ENCODE peak calls at places on chromosomes 2 and 18, in eight cellular contexts. F is naive B cell; T is K562; Y is stimulated activated CD8-positive, alpha-beta memory T cell treated with anti-CD3 and anti-CD28 coated beads, Interleukin-2, amount 100 ng/mL, for 48 hours; R is HTR-8/SVneo; K is GM04504; P is colonic mucosa; A is upper lobe of right lung. M is an unnamed sample.
A peak's percentile ranks its signal among the peaks of the same experiment; 100 is the strongest.

GRCh38 chr2:101004671-101005325 is 2.7 kb downstream of the RPL31 start:
- DNase-seq in T (no peak), Y (no peak), K (no peak), F (no peak), A (no peak), P (no peak), R (no peak), M (no peak)

GRCh38 chr2:120932881-120933280 is 197.2 kb downstream of the GLI2 start:
- DNase-seq in R (no peak), K (no peak), Y (no peak), T (no peak), F (no peak), P (no peak), A (no peak), M (no peak)

GRCh38 chr2:207772081-207772843 is 2.6 kb upstream of the FZD5 start:
- DNase-seq in P (no peak), T (peak; percentile 33), A (no peak), F (no peak), R (no peak), K (no peak), Y (no peak), M (no peak)

GRCh38 chr2:25041307-25041927 is 459 bp upstream of the EFR3B start:
- DNase-seq in F (no peak), T (no peak), K (no peak), R (peak; percentile 80), A (peak; percentile 84), P (peak; percentile 73), Y (no peak), M (peak; percentile 24)

GRCh38 chr18:9058426-9058825 is 44.1 kb upstream of the NDUFV2 start:
- DNase-seq in Y (no peak), R (no peak), T (no peak), F (no peak), K (no peak), A (no peak), P (no peak), M (no peak)

GRCh38 chr2:157929871-157930667 is 53.9 kb upstream of the ACVR1 start:
- DNase-seq in A (no peak), P (no peak), K (no peak), T (peak; percentile 41), Y (no peak), F (no peak), R (no peak), M (no peak)

GRCh38 chr2:187553908-187554703 is at the start of gene TFPI:
- DNase-seq in A (no peak), K (no peak), F (no peak), P (peak; percentile 30), T (peak; percentile 32), Y (no peak), R (peak; percentile 50), M (no peak)

GRCh38 chr2:15984367-15985255 is 44.3 kb downstream of the MYCN start:
- DNase-seq in R (no peak), A (no peak), F (no peak), K (no peak), Y (no peak), T (no peak), P (no peak), M (no peak)

GRCh38 chr2:150127271-150127990 is 360.0 kb downstream of the RND3 start:
- DNase-seq in F (no peak), A (no peak), K (no peak), Y (no peak), P (no peak), T (no peak), R (no peak), M (no peak)

GRCh38 chr18:35481960-35482366 is 15.8 kb downstream of the INO80C start:
- DNase-seq in A (no peak), P (peak; percentile 35), T (no peak), R (no peak), F (no peak), Y (no peak), K (no peak), M (no peak)

GRCh38 chr2:38682008-38682575 is 16.2 kb downstream of the GALM start:
- DNase-seq in K (no peak), F (no peak), A (no peak), T (no peak), R (no peak), Y (no peak), P (no peak), M (no peak)

GRCh38 chr2:32562906-32563305 is 64.9 kb upstream of the TTC27 start:
- DNase-seq in A (no peak), P (no peak), Y (no peak), F (no peak), T (no peak), R (no peak), K (no peak), M (no peak)

GRCh38 chr2:121309801-121310200 is 24.8 kb upstream of the TFCP2L1 start:
- DNase-seq in T (peak; percentile 3), F (no peak), K (no peak), P (no peak), A (no peak), R (no peak), Y (no peak), M (no peak)

GRCh38 chr18:45567123-45567522 is 48.2 kb upstream of the SLC14A2 start:
- DNase-seq in K (no peak), A (no peak), R (no peak), F (no peak), Y (no peak), P (no peak), T (no peak), M (no peak)

GRCh38 chr2:41896186-41896846 is 151.5 kb upstream of the PKDCC start:
- DNase-seq in F (no peak), A (no peak), K (no peak), P (no peak), T (no peak), R (no peak), Y (no peak), M (no peak)

GRCh38 chr2:101752708-101753107 is 55.2 kb downstream of the MAP4K4 start:
- DNase-seq in A (no peak), P (no peak), R (no peak), K (no peak), Y (no peak), F (no peak), T (no peak), M (no peak)

GRCh38 chr2:121689356-121689755 is 40.1 kb upstream of the CLASP1 start:
- DNase-seq in P (no peak), K (no peak), F (no peak), T (peak; percentile 58), Y (no peak), A (no peak), R (peak; percentile 54), M (no peak)

GRCh38 chr18:59778434-59778833 is 81.2 kb upstream of the CCBE1 start:
- DNase-seq in Y (no peak), A (no peak), P (no peak), K (no peak), F (no peak), R (no peak), T (no peak), M (no peak)

GRCh38 chr2:39837856-39838453 is 58.9 kb upstream of the THUMPD2 start:
- DNase-seq in P (peak; percentile 24), Y (no peak), R (peak; percentile 28), F (no peak), A (no peak), K (no peak), T (peak; percentile 59), M (no peak)

GRCh38 chr18:50558157-50558556 is 1.7 kb upstream of the MAPK4 start:
- DNase-seq in A (no peak), Y (no peak), F (no peak), P (no peak), R (no peak), T (no peak), K (no peak), M (no peak)

GRCh38 chr2:231611273-231612198 is 18.9 kb downstream of the TEX44 start:
- DNase-seq in R (peak; percentile 65), F (no peak), A (no peak), K (peak; percentile 62), Y (no peak), P (peak; percentile 59), T (peak; percentile 55), M (no peak)

GRCh38 chr2:4903676-4904348 is 788.4 kb upstream of the SOX11 start:
- DNase-seq in Y (no peak), F (no peak), P (no peak), A (no peak), T (no peak), K (no peak), R (no peak), M (no peak)

GRCh38 chr18:6056171-6056932 is 161.0 kb upstream of the TMEM200C start:
- DNase-seq in Y (no peak), P (no peak), R (no peak), A (no peak), T (no peak), F (no peak), K (no peak), M (no peak)

GRCh38 chr2:191417746-191418145 is 172.5 kb downstream of the MYO1B start:
- DNase-seq in P (peak; percentile 44), A (no peak), Y (no peak), T (no peak), R (no peak), K (no peak), F (no peak), M (no peak)

GRCh38 chr18:79859314-79859713 is 61.6 kb downstream of the KCNG2 start:
- DNase-seq in A (no peak), P (no peak), F (no peak), R (no peak), T (no peak), K (no peak), Y (no peak), M (no peak)

GRCh38 chr2:197079832-197080555 is 153.5 kb upstream of the PGAP1 start:
- DNase-seq in R (no peak), T (no peak), P (no peak), Y (no peak), A (no peak), F (no peak), K (peak; percentile 41), M (no peak)

GRCh38 chr2:85340034-85340892 is 12.5 kb upstream of the TGOLN2 start:
- DNase-seq in A (no peak), T (no peak), R (no peak), F (no peak), P (no peak), Y (no peak), K (no peak), M (no peak)

GRCh38 chr18:51907687-51908597 is 432.1 kb upstream of the DCC start:
- DNase-seq in K (no peak), A (no peak), R (no peak), T (no peak), Y (no peak), P (peak; percentile 22), F (no peak), M (no peak)

M was measured in T follicular helper cell.